ENCODE peak calls at places on chromosomes 16 and 17, in ten cellular contexts. Q, O, X, T, L, R, W, E, P and S are unnamed samples.

GRCh38 chr17:62827722-62828498 is 19.8 kb upstream of the MARCHF10 start:
- DNase-seq in Q (no peak), O (no peak), X (no peak), T (no peak), L (peak; percentile 30), R (no peak), W (no peak), E (no peak), P (no peak), S (peak; percentile 27)

GRCh38 chr17:39002991-39003715 is 36.0 kb upstream of the FBXO47 start:
- DNase-seq in Q (no peak), O (no peak), X (no peak), T (no peak), L (no peak), R (peak; percentile 28), W (no peak), E (no peak), P (no peak), S (peak; percentile 68)

GRCh38 chr17:49739662-49740271 is 24.2 kb downstream of the FAM117A start:
- DNase-seq in Q (peak; percentile 93), O (no peak), X (no peak), T (no peak), L (peak; percentile 5), R (peak; percentile 74), W (peak; percentile 51), E (peak; percentile 54), P (no peak), S (peak; percentile 30)

GRCh38 chr17:51097708-51098446 is 22.8 kb downstream of the SPAG9 start:
- DNase-seq in Q (no peak), O (no peak), X (no peak), T (no peak), L (no peak), R (no peak), W (no peak), E (no peak), P (no peak), S (no peak)

GRCh38 chr16:85670840-85671239 is 17.9 kb downstream of the GINS2 start:
- DNase-seq in Q (no peak), O (no peak), X (no peak), T (no peak), L (no peak), R (no peak), W (no peak), E (no peak), P (no peak), S (no peak)

GRCh38 chr17:44077595-44077909 is 7.0 kb downstream of the G6PC3 start:
- DNase-seq in Q (no peak), O (no peak), X (no peak), T (no peak), L (no peak), R (no peak), W (no peak), E (no peak), P (no peak), S (no peak)

GRCh38 chr17:79746955-79747507 is 16.3 kb downstream of the ENPP7 start:
- DNase-seq in Q (no peak), O (no peak), X (no peak), T (no peak), L (no peak), R (no peak), W (no peak), E (no peak), P (no peak), S (peak; percentile 58)

GRCh38 chr16:31052131-31052530 is 18.8 kb downstream of the STX4 start:
- DNase-seq in Q (no peak), O (peak; percentile 92), X (peak; percentile 85), T (peak; percentile 90), L (peak; percentile 97), R (no peak), W (no peak), E (no peak), P (peak; percentile 98), S (no peak)

GRCh38 chr16:56421313-56421712 is 4.0 kb downstream of the AMFR start:
- DNase-seq in Q (no peak), O (no peak), X (no peak), T (no peak), L (no peak), R (no peak), W (no peak), E (no peak), P (no peak), S (no peak)

GRCh38 chr17:59361916-59362810 is 30.7 kb downstream of the YPEL2 start:
- DNase-seq in Q (no peak), O (peak; percentile 62), X (peak; percentile 66), T (no peak), L (peak; percentile 95), R (peak; percentile 42), W (no peak), E (no peak), P (peak; percentile 80), S (peak; percentile 79)

GRCh38 chr16:77225182-77225581 is 26.0 kb downstream of the SYCE1L start:
- DNase-seq in Q (no peak), O (no peak), X (no peak), T (no peak), L (no peak), R (no peak), W (no peak), E (no peak), P (no peak), S (no peak)

GRCh38 chr17:78724544-78724943 is 57.5 kb downstream of the CYTH1 start:
- DNase-seq in Q (no peak), O (no peak), X (no peak), T (no peak), L (no peak), R (no peak), W (no peak), E (no peak), P (no peak), S (peak; percentile 66)

GRCh38 chr16:26688105-26688504 is 378.6 kb upstream of the C16orf82 start:
- DNase-seq in Q (no peak), O (no peak), X (no peak), T (no peak), L (no peak), R (no peak), W (no peak), E (no peak), P (no peak), S (no peak)

GRCh38 chr16:55502801-55503366 is 6.0 kb upstream of the LPCAT2 start:
- DNase-seq in Q (no peak), O (peak; percentile 95), X (no peak), T (peak; percentile 68), L (peak; percentile 94), R (no peak), W (no peak), E (no peak), P (peak; percentile 87), S (peak; percentile 76)

GRCh38 chr16:57704905-57705852 is 10.6 kb downstream of the DRC7 start:
- DNase-seq in Q (no peak), O (no peak), X (no peak), T (no peak), L (no peak), R (no peak), W (no peak), E (no peak), P (no peak), S (no peak)

GRCh38 chr17:41530062-41531048 is 2.2 kb upstream of the KRT19 start:
- DNase-seq in Q (no peak), O (peak; percentile 98), X (peak; percentile 86), T (peak; percentile 85), L (peak; percentile 99), R (no peak), W (no peak), E (no peak), P (peak; percentile 99), S (peak; percentile 81)

GRCh38 chr17:55549140-55549539 is 37.9 kb upstream of the SMIM36 start:
- DNase-seq in Q (no peak), O (no peak), X (no peak), T (peak; percentile 39), L (peak; percentile 50), R (no peak), W (no peak), E (no peak), P (peak; percentile 19), S (no peak)

GRCh38 chr17:7859028-7859427 is 1.2 kb downstream of the CYB5D1 start:
- DNase-seq in Q (no peak), O (no peak), X (no peak), T (no peak), L (no peak), R (no peak), W (no peak), E (no peak), P (no peak), S (no peak)

GRCh38 chr17:42608692-42609181 is 437 bp downstream of the RETREG3 start:
- DNase-seq in Q (no peak), O (peak; percentile 11), X (no peak), T (no peak), L (peak; percentile 13), R (no peak), W (no peak), E (no peak), P (peak; percentile 19), S (no peak)

GRCh38 chr16:86925067-86925791 is 346.9 kb downstream of the FOXL1 start:
- DNase-seq in Q (no peak), O (peak; percentile 91), X (no peak), T (no peak), L (peak; percentile 94), R (no peak), W (no peak), E (no peak), P (peak; percentile 98), S (peak; percentile 98)

GRCh38 chr17:32596666-32597065 is 109.9 kb downstream of the CDK5R1 start:
- DNase-seq in Q (no peak), O (no peak), X (no peak), T (peak; percentile 10), L (peak; percentile 30), R (no peak), W (no peak), E (no peak), P (peak; percentile 36), S (peak; percentile 32)

GRCh38 chr16:85601730-85602401 is 11.3 kb upstream of the GSE1 start:
- DNase-seq in Q (no peak), O (no peak), X (no peak), T (no peak), L (no peak), R (no peak), W (no peak), E (no peak), P (no peak), S (peak; percentile 72)

GRCh38 chr17:3485481-3486068 is 9.8 kb downstream of the ASPA start:
- DNase-seq in Q (no peak), O (no peak), X (no peak), T (no peak), L (peak; percentile 5), R (no peak), W (no peak), E (no peak), P (no peak), S (no peak)

GRCh38 chr16:25691519-25692091 is at the start of gene HS3ST4:
- DNase-seq in Q (no peak), O (no peak), X (no peak), T (no peak), L (no peak), R (no peak), W (no peak), E (no peak), P (no peak), S (peak; percentile 84)